ENCODE peak calls at places on chromosomes 5 and 9, in four cellular contexts. Y is IMR-90, U is K562, E is GM12878. D is an unnamed sample.

GRCh38 chr5:130231786-130232185 is 327.5 kb downstream of the CHSY3 start:
- DNase-seq in Y (no peak), U (no peak), E (no peak), D (no peak)

GRCh38 chr9:137815256-137816255 is 62.0 kb upstream of the CACNA1B start:
- DNase-seq in Y (no peak), U (no peak), E (no peak), D (no peak)

GRCh38 chr5:159135896-159136531 is 36.3 kb upstream of the EBF1 start:
- DNase-seq in Y (peak), U (no peak), E (no peak), D (peak)

GRCh38 chr9:131469951-131470350 is 32.8 kb upstream of the POMT1 start:
- DNase-seq in Y (no peak), U (no peak), E (no peak), D (no peak)

GRCh38 chr5:134463991-134464760 is 52.5 kb upstream of the CDKN2AIPNL start:
- DNase-seq in Y (peak), U (no peak), E (no peak), D (no peak)

GRCh38 chr5:168471785-168472184 is 14.5 kb upstream of the RARS1 start:
- DNase-seq in Y (peak), U (no peak), E (no peak), D (no peak)

GRCh38 chr5:17882760-17883488 is 248.7 kb downstream of the TAF11L14 start:
- DNase-seq in Y (no peak), U (no peak), E (no peak), D (no peak)

GRCh38 chr5:58437661-58438060 is 22.2 kb downstream of the PLK2 start:
- DNase-seq in Y (no peak), U (no peak), E (no peak), D (no peak)

GRCh38 chr5:165328856-165329255 is 1823.4 kb downstream of the MAT2B start:
- DNase-seq in Y (peak), U (no peak), E (no peak), D (no peak)

GRCh38 chr5:103433216-103433615 is 129.4 kb downstream of the NUDT12 start:
- DNase-seq in Y (peak), U (no peak), E (no peak), D (no peak)

GRCh38 chr5:148887123-148887881 is 60.9 kb downstream of the ADRB2 start:
- DNase-seq in Y (no peak), U (no peak), E (no peak), D (no peak)

GRCh38 chr9:114720296-114720695 is 38.3 kb upstream of the TEX48 start:
- DNase-seq in Y (peak), U (no peak), E (no peak), D (no peak)

GRCh38 chr5:147963948-147964693 is 57.8 kb upstream of the C5orf46 start:
- DNase-seq in Y (no peak), U (no peak), E (no peak), D (no peak)

GRCh38 chr9:108521063-108521462 is 334.7 kb downstream of the ACTL7B start:
- DNase-seq in Y (peak), U (no peak), E (no peak), D (no peak)

GRCh38 chr9:94780516-94780950 is 54.0 kb downstream of the AOPEP start:
- DNase-seq in Y (no peak), U (peak), E (no peak), D (no peak)

GRCh38 chr9:111108946-111109345 is 70.7 kb upstream of the LPAR1 start:
- DNase-seq in Y (peak), U (no peak), E (no peak), D (no peak)

GRCh38 chr5:91840412-91840811 is 457.3 kb upstream of the ARRDC3 start:
- DNase-seq in Y (no peak), U (no peak), E (no peak), D (no peak)
- TF ChIP-seq BHLHE40 in Y (no peak), U (no peak), E (no peak), D (no peak)

DNA sequence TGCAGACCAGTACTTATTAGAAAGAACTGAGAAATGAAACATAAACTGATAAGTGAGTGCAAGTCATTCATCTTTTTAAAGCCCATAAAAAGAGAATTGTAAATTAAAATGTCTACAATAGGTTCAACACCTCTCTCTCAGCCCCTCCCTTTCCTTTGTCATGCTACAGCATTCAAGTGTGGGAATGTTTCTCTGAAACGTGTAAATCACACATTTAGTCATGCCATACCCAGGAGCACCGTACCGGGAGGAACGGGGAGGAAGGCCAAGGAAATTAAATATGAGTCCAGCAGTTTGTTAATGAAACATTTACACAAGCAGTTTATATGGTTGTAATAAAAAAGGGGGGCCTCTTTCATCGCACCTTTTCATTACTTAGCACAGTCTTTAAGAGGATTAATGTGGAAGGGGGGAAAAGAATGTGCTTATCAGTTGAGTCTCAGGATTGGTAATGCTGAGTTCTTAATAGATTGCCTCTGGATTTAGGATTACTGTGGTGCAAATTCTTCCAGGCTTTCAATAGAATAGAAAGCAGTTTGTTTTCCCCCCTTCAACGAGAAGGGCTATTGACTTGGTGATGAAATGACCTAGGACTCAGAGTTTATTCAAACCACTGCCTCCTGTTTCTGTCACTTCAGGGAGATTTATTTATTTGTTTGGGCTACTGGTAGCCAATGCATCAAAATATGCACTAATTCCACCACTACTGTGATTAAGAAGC is 176.0 kb upstream of the ZNF608 start:
- DNase-seq in Y (no peak), U (no peak), E (no peak), D (no peak)
- H3K27ac ChIP-seq in Y (no peak), U (no peak), E (peak), D (no peak)

DNA sequence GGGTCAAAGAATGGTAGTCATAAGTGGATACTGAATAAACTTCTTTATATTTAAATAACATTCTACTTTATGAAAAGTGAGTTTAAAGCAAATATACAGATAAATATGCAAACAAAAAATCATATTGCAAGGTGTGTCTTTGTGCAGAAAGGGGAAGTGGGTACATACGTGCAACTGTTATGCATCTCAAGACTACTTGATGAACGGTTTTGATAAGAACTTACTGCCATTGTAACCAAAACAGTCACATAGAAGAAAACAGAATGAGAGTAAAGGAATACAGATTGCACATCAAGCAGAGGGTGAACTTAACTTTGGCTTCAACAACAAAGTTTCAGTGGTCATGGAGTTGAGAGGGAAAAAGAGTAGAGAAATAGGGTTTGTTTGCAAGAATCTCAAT is 9.9 kb downstream of the CAMK4 start:
- DNase-seq in Y (no peak), U (no peak), E (no peak), D (no peak)
- H3K4me2 ChIP-seq in Y (no peak), U (no peak), E (peak), D (no peak)

GRCh38 chr9:72691671-72692070 is 170.3 kb downstream of the TMC1 start:
- DNase-seq in Y (no peak), U (no peak), E (no peak), D (no peak)
- TF ChIP-seq BHLHE40 in Y (no peak), U (no peak), E (no peak), D (no peak)

DNA sequence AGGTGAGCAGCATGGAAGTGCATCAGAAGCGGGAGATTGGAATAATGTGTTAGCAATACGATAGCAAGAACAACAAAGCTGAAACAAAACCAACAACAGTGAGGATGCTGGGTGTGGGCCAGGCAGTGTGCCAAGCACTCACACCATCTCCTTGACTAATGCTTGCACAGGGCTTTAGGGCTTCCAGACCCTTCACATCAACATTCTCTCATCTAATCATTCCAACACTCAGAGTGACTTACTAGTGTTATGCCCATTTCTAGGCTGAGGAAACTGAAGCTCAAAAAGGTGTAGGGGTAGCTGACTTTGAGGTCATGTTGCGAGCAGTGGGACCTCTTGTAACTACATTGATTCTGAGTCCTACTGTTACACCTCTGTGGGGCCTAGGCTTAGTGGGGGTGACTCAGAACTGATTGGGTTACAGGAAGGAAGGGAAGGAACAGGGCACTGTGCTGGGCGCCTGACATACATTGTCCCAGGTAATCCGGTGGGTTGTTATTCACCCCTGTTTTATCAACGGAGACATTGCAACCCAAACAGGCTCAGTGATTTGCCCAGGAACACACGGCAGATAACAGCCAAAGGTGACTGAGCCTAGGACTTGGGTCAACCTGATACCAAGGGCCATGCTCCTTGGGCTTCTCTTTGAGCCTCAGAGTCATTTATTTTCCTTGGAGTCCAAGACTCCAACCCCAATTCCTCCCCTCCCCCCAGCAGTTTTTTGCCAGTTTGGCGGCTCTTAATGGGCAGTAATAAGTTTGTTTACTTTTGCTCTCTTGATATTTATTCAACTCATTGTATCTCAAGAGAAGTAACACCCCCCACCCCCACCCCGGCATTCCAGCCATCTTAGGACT is 9.5 kb downstream of the ANGPTL2 start:
- DNase-seq in Y (no peak), U (no peak), E (no peak), D (no peak)
- H3K27ac ChIP-seq in Y (no peak), U (no peak), E (no peak), D (no peak)

GRCh38 chr5:150589791-150590601 is 50.5 kb upstream of the SYNPO start:
- DNase-seq in Y (peak), U (peak), E (peak), D (no peak)
- H3K4me2 ChIP-seq in Y (no peak), U (no peak), E (peak), D (no peak)

GRCh38 chr9:2725126-2725525 is 7.8 kb downstream of the KCNV2 start:
- DNase-seq in Y (no peak), U (no peak), E (no peak), D (no peak)
- TF ChIP-seq BHLHE40 in Y (no peak), U (no peak), E (no peak), D (no peak)

GRCh38 chr9:113600871-113601545 is 137.5 kb downstream of the RGS3 start:
- DNase-seq in Y (no peak), U (no peak), E (no peak), D (no peak)
- H3K27ac ChIP-seq in Y (no peak), U (no peak), E (no peak), D (no peak)

GRCh38 chr9:33884856-33885701 is 68.1 kb downstream of the UBE2R2 start:
- DNase-seq in Y (peak), U (peak), E (no peak), D (no peak)

GRCh38 chr9:33880562-33881089 is 63.7 kb downstream of the UBE2R2 start:
- DNase-seq in Y (no peak), U (peak), E (no peak), D (no peak)

GRCh38 chr9:33881635-33882034 is 64.7 kb downstream of the UBE2R2 start:
- DNase-seq in Y (peak), U (no peak), E (no peak), D (no peak)

DNA sequence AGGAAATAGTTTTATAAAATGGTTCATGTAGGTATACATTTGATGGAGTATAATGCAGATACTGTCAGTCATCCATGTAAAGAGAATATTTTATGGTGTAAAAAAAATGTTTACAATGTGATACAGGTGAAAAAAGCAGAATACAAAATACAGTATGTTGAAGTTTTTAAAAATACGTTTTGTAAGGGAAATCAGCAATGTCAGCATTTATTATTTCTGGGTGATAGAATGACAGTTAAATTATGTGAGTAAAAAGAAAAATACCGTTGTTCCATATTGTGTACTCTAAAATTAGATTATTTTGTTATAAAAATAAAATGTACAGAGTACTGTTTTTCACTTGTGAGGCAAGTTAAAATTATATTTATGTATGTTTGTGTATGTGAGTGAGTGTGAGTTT is 69.0 kb downstream of the UBE2R2 start:
- DNase-seq in Y (no peak), U (no peak), E (no peak), D (no peak)
- H3K4me2 ChIP-seq in Y (no peak), U (no peak), E (no peak), D (no peak)

GRCh38 chr5:139657363-139658321 is 9.5 kb downstream of the CXXC5 start:
- DNase-seq in Y (no peak), U (peak), E (no peak), D (no peak)
- TF ChIP-seq BHLHE40 in Y (no peak), U (no peak), E (peak), D (no peak)

D was measured in A549.